ENCODE peak calls at places on chromosome 10, in four cellular contexts. One of them, this sample, is unnamed.
A peak's percentile ranks its signal among the peaks of the same experiment; 100 is the strongest.

GRCh38 chr10:72030762-72031543 is 57.4 kb downstream of the SPOCK2 start:
- DNase-seq in heart right ventricle: peak; percentile 68
- DNase-seq in endothelial cell: no peak
- DNase-seq in ovary: peak; percentile 84
- DNase-seq in this sample: no peak

GRCh38 chr10:91367127-91367531 is 43.0 kb upstream of the HECTD2 start:
- DNase-seq in heart right ventricle: no peak
- DNase-seq in endothelial cell: no peak
- DNase-seq in ovary: no peak
- DNase-seq in this sample: no peak

GRCh38 chr10:123943307-123943706 is 51.7 kb upstream of the CPXM2 start:
- DNase-seq in heart right ventricle: no peak
- DNase-seq in endothelial cell: no peak
- DNase-seq in ovary: no peak
- DNase-seq in this sample: no peak

GRCh38 chr10:70272925-70273316 is 10.9 kb downstream of the NPFFR1 start:
- DNase-seq in heart right ventricle: no peak
- DNase-seq in endothelial cell: no peak
- DNase-seq in ovary: no peak
- DNase-seq in this sample: peak; percentile 20

GRCh38 chr10:112951349-112952281 is 1.6 kb downstream of the TCF7L2 start:
- DNase-seq in heart right ventricle: peak; percentile 63
- DNase-seq in endothelial cell: peak; percentile 61
- DNase-seq in ovary: peak; percentile 75
- DNase-seq in this sample: peak; percentile 55

GRCh38 chr10:108544500-108545120 is 1378.7 kb downstream of the XPNPEP1 start:
- DNase-seq in heart right ventricle: peak; percentile 47
- DNase-seq in endothelial cell: peak; percentile 80
- DNase-seq in ovary: no peak
- DNase-seq in this sample: peak; percentile 56

GRCh38 chr10:1631282-1631681 is 106.0 kb downstream of the ADARB2 start:
- DNase-seq in heart right ventricle: no peak
- DNase-seq in endothelial cell: no peak
- DNase-seq in ovary: no peak
- DNase-seq in this sample: no peak

GRCh38 chr10:70578371-70578947 is 24.1 kb downstream of the PRF1 start:
- DNase-seq in heart right ventricle: no peak
- DNase-seq in endothelial cell: no peak
- DNase-seq in ovary: no peak
- DNase-seq in this sample: peak; percentile 92

GRCh38 chr10:100076750-100077149 is 4.9 kb downstream of the CPN1 start:
- DNase-seq in heart right ventricle: no peak
- DNase-seq in endothelial cell: no peak
- DNase-seq in ovary: no peak
- DNase-seq in this sample: no peak

GRCh38 chr10:32232378-32232777 is 114.6 kb downstream of the EPC1 start:
- DNase-seq in heart right ventricle: no peak
- DNase-seq in endothelial cell: no peak
- DNase-seq in ovary: no peak
- DNase-seq in this sample: no peak

GRCh38 chr10:96998329-96998888 is 166.3 kb downstream of the LCOR start:
- DNase-seq in heart right ventricle: no peak
- DNase-seq in endothelial cell: no peak
- DNase-seq in ovary: peak; percentile 64
- DNase-seq in this sample: no peak

GRCh38 chr10:16182688-16183087 is 254.1 kb upstream of the PTER start:
- DNase-seq in heart right ventricle: no peak
- DNase-seq in endothelial cell: no peak
- DNase-seq in ovary: no peak
- DNase-seq in this sample: no peak

GRCh38 chr10:79221110-79222051 is 125.9 kb upstream of the PPIF start:
- DNase-seq in heart right ventricle: peak; percentile 80
- DNase-seq in endothelial cell: no peak
- DNase-seq in ovary: peak; percentile 95
- DNase-seq in this sample: no peak

GRCh38 chr10:73906524-73907447 is 4.1 kb upstream of the PLAU start:
- DNase-seq in heart right ventricle: peak; percentile 52
- DNase-seq in endothelial cell: no peak
- DNase-seq in ovary: peak; percentile 74
- DNase-seq in this sample: no peak

GRCh38 chr10:59708816-59709471 is 706 bp downstream of the SLC16A9 start:
- DNase-seq in heart right ventricle: peak; percentile 21
- DNase-seq in endothelial cell: peak; percentile 39
- DNase-seq in ovary: peak; percentile 60
- DNase-seq in this sample: peak; percentile 19

GRCh38 chr10:131063311-131063710 is 248.2 kb downstream of the TCERG1L start:
- DNase-seq in heart right ventricle: no peak
- DNase-seq in endothelial cell: no peak
- DNase-seq in ovary: no peak
- DNase-seq in this sample: no peak

GRCh38 chr10:77782328-77783061 is 144.1 kb downstream of the DLG5 start:
- DNase-seq in heart right ventricle: no peak
- DNase-seq in endothelial cell: no peak
- DNase-seq in ovary: no peak
- DNase-seq in this sample: no peak

GRCh38 chr10:69217119-69217754 is 2.9 kb upstream of the HKDC1 start:
- DNase-seq in heart right ventricle: no peak
- DNase-seq in endothelial cell: no peak
- DNase-seq in ovary: no peak
- DNase-seq in this sample: no peak

DNA sequence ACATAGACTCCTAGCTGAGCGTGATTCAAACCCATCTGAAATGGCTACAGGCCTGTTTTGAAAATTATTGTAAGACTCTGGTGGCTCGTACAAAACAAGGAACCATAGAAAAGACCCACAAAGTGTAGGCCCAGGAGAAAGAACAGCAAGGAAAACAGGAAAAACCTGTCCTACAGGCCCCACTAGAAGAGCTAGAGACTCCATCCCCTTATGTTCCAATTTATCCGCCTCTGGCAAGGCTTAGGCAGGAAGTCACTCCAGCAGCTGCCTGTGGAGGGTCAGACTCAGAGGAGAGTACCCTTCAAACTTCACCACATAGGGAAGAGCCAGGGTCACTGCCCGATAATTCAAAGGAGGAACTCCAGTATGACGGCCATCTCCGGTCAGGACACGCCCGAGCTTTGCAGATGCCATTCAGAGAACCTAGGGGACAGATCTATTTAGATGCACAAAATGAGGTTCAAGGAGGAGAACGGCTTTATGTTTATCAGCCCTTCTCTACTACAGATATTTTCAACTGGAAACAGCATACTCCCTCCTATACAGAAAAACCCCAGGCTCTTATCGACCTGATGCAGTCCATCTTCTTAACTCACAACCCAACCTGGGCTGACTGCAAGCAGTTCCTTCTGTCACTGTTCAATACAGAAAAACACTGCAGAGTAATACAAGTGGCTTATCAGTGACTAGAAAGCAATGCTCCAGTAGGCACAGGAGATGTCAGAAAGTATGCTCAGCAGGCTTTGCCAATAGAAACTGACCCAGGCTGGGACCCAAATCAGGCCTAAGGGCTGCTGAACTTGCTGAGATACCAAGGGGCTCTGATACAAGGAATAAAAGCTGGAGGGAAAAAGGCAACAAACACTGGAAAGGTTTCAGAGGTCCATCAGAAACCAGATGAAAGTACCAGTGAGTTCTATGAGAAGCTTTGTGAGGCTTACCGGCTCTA is 8.6 kb upstream of the ZNF33B start:
- DNase-seq in heart right ventricle: no peak
- DNase-seq in endothelial cell: no peak
- DNase-seq in ovary: no peak
- DNase-seq in this sample: no peak
- TF ChIP-seq CTCF in heart right ventricle: no peak
- TF ChIP-seq CTCF in endothelial cell: no peak
- TF ChIP-seq CTCF in ovary: no peak
- TF ChIP-seq CTCF in this sample: no peak

GRCh38 chr10:49616421-49617230 is 2.8 kb downstream of the CHAT start:
- DNase-seq in heart right ventricle: no peak
- DNase-seq in endothelial cell: no peak
- DNase-seq in ovary: no peak
- DNase-seq in this sample: no peak
- TF ChIP-seq CTCF in heart right ventricle: no peak
- TF ChIP-seq CTCF in endothelial cell: no peak
- TF ChIP-seq CTCF in ovary: no peak
- TF ChIP-seq CTCF in this sample: no peak

GRCh38 chr10:184174-184573 is 48.9 kb downstream of the ZMYND11 start:
- DNase-seq in heart right ventricle: no peak
- DNase-seq in endothelial cell: no peak
- DNase-seq in ovary: no peak
- DNase-seq in this sample: no peak
- TF ChIP-seq CTCF in heart right ventricle: no peak
- TF ChIP-seq CTCF in endothelial cell: no peak
- TF ChIP-seq CTCF in ovary: no peak
- TF ChIP-seq CTCF in this sample: no peak

DNA sequence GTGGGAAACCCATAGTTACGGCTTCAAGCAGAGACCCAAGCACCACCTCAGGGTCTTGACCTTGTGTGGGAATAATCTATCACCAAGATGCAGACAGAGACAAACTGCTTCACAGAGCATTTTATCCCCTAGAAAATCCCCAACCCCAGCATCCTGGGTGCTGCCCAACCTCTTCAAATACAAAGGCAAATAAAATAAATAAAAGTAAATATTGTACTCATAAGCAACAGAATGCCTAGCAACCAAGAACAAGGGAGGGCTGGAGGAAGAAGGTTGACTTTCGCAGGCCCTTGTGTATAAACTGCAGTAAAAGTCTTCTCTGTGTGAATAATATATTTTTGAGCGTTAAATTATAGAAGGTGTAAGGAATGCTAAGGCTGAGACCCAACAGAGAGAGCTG is 219.5 kb downstream of the WDR11 start:
- DNase-seq in heart right ventricle: no peak
- DNase-seq in endothelial cell: no peak
- DNase-seq in ovary: no peak
- DNase-seq in this sample: no peak
- TF ChIP-seq CTCF in heart right ventricle: no peak
- TF ChIP-seq CTCF in endothelial cell: no peak
- TF ChIP-seq CTCF in ovary: no peak
- TF ChIP-seq CTCF in this sample: no peak

DNA sequence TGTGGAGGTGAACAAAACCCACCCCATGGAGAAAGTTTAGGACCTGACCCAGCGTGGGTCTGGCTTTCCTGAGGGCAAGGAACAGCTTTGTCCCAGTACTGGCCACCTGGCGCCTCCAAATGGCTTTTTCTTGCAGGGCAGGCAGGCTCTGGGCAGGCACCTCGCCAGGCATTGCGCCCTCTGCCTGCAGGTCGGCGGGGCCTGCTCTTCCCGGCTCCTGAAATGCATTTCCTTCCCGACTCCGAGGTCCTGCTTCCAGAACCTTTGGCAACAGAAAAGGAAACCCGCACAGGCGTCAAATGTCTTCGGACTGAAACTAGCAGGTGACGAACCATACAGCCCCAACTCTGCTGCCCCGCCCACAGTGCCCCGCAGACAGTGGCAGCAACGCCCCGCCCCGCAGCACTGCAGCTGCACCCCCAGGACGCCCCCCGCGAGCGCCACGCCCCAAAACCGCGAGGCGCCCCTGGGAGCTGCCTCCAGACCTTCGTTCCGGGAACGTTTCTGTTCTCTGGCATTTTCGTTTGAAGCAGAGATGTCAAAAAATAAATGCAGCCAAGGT is 65.5 kb downstream of the C10orf143 start:
- DNase-seq in heart right ventricle: no peak
- DNase-seq in endothelial cell: peak; percentile 55
- DNase-seq in ovary: no peak
- DNase-seq in this sample: no peak
- TF ChIP-seq CTCF in heart right ventricle: peak; percentile 26
- TF ChIP-seq CTCF in endothelial cell: no peak
- TF ChIP-seq CTCF in ovary: no peak
- TF ChIP-seq CTCF in this sample: no peak

GRCh38 chr10:44458671-44459403 is 73.9 kb upstream of the CXCL12 start:
- DNase-seq in heart right ventricle: no peak
- DNase-seq in endothelial cell: no peak
- DNase-seq in ovary: peak; percentile 41
- DNase-seq in this sample: no peak

GRCh38 chr10:44460499-44460898 is 75.6 kb upstream of the CXCL12 start:
- DNase-seq in heart right ventricle: no peak
- DNase-seq in endothelial cell: no peak
- DNase-seq in ovary: no peak
- DNase-seq in this sample: no peak

GRCh38 chr10:44462338-44462914 is 77.5 kb upstream of the CXCL12 start:
- DNase-seq in heart right ventricle: no peak
- DNase-seq in endothelial cell: no peak
- DNase-seq in ovary: no peak
- DNase-seq in this sample: no peak

GRCh38 chr10:44459677-44460076 is 74.8 kb upstream of the CXCL12 start:
- DNase-seq in heart right ventricle: no peak
- DNase-seq in endothelial cell: no peak
- DNase-seq in ovary: no peak
- DNase-seq in this sample: no peak

DNA sequence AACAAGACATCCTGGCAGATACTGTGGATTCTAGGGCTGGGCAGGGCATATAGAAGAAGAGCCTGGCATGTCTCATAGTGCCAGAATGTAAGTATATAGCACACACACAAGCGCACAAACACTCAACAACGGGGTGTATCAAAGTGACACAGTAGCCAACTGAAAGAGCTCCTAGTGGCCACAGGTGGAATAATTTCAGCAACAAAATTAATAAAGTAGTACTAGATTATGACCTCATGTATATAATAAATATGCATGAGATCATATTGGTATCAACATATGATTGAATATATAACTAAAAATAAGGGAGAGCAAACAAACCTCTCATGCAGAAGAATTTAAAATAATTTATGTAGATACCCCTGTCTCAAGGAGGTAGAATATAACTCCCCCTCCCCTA is 72.4 kb upstream of the CXCL12 start:
- DNase-seq in heart right ventricle: no peak
- DNase-seq in endothelial cell: no peak
- DNase-seq in ovary: no peak
- DNase-seq in this sample: no peak
- TF ChIP-seq CTCF in heart right ventricle: no peak
- TF ChIP-seq CTCF in endothelial cell: peak; percentile 6
- TF ChIP-seq CTCF in ovary: no peak
- TF ChIP-seq CTCF in this sample: no peak

GRCh38 chr10:89283174-89283987 is 18.5 kb upstream of the IFIT2 start:
- DNase-seq in heart right ventricle: no peak
- DNase-seq in endothelial cell: no peak
- DNase-seq in ovary: no peak
- DNase-seq in this sample: no peak
- TF ChIP-seq CTCF in heart right ventricle: no peak
- TF ChIP-seq CTCF in endothelial cell: no peak
- TF ChIP-seq CTCF in ovary: no peak
- TF ChIP-seq CTCF in this sample: no peak